ENCODE peak calls at places on chromosome X, in six cellular contexts. Z is mesenchymal stem cell, P is IMR-90, I is H1, O is trophoblast cell, U is H9. B is an unnamed sample.

GRCh38 chrX:153667931-153668396 is 5.6 kb downstream of the PNCK start:
- DNase-seq in Z (peak), P (peak), I (peak), U (peak), O (peak), B (no peak)

GRCh38 chrX:28649541-28649940 is 62.3 kb downstream of the IL1RAPL1 start:
- DNase-seq in P (peak), U (no peak), Z (no peak), O (no peak), I (no peak), B (no peak)

GRCh38 chrX:51332188-51332942 is at the start of gene NUDT10:
- DNase-seq in Z (peak), I (peak), O (peak), P (peak), U (peak), B (peak)

GRCh38 chrX:153970398-153971123 is 1.1 kb downstream of the HCFC1 start:
- DNase-seq in U (peak), Z (peak), P (peak), I (peak), O (peak), B (peak)

GRCh38 chrX:20231598-20231997 is 35.1 kb downstream of the RPS6KA3 start:
- DNase-seq in U (no peak), Z (no peak), P (no peak), I (no peak), O (no peak), B (no peak)

GRCh38 chrX:12315526-12315925 is 177.3 kb downstream of the FRMPD4 start:
- DNase-seq in U (no peak), P (no peak), I (no peak), Z (no peak), O (peak), B (no peak)

GRCh38 chrX:40272141-40272540 is 174.4 kb upstream of the BCOR start:
- DNase-seq in Z (no peak), O (peak), P (no peak), I (no peak), U (no peak), B (no peak)

GRCh38 chrX:87391742-87392141 is 125.9 kb upstream of the KLHL4 start:
- DNase-seq in Z (no peak), I (no peak), U (no peak), P (no peak), O (no peak), B (no peak)

GRCh38 chrX:23742174-23742692 is 843 bp downstream of the ACOT9 start:
- DNase-seq in U (peak), O (peak), Z (peak), P (peak), I (no peak), B (no peak)

GRCh38 chrX:155046811-155047528 is 20.3 kb downstream of the FUNDC2 start:
- DNase-seq in O (no peak), I (no peak), U (no peak), P (no peak), Z (no peak), B (no peak)

GRCh38 chrX:47583240-47583861 is 1.1 kb downstream of the TIMP1 start:
- DNase-seq in I (no peak), Z (no peak), P (no peak), U (no peak), O (no peak), B (no peak)

GRCh38 chrX:47584714-47585113 is 2.5 kb downstream of the TIMP1 start:
- DNase-seq in I (no peak), U (no peak), O (no peak), P (no peak), Z (no peak), B (no peak)

GRCh38 chrX:47585273-47585672 is 3.0 kb downstream of the TIMP1 start:
- DNase-seq in Z (no peak), O (no peak), I (no peak), U (peak), P (no peak), B (no peak)

GRCh38 chrX:47579537-47579936 is 2.7 kb upstream of the TIMP1 start:
- DNase-seq in I (no peak), P (peak), U (no peak), O (peak), Z (peak), B (no peak)

DNA sequence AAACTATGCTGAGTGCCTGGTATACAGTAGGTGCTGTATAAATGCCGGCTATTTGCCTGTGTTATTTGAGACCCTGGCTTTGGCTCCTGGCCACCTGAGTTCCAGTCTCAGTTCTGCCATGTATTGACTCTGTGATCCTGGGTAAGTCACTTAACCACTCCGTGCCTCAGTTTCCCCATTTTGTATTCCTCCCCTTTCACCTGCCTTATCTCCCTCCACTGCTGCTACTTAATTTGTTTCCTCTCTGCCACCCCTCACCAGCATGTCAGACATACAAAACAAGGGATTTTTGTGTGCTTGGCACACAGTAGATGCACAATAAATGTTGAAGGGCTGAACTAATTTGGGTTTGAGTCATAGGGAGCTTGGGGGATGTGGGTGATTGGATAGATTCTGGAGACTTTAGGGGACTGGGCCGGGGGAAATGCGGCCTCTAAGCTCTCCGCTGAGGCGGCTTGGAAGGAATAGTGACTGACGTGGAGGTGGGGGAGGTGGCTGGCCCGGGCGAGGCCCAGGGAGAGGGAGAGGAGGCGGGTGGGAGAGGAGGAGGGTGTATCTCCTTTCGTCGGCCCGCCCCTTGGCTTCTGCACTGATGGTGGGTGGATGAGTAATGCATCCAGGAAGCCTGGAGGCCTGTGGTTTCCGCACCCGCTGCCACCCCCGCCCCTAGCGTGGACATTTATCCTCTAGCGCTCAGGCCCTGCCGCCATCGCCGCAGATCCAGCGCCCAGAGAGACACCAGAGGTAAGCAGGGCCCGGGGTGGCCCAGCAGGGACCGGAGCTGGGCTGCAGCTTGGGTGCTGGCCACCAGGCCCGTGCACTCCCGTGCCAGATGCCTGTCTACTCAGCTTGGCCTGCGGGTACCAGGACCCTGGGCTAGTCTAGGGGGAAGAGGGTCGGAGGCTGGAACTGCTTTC is at the start of gene TIMP1:
- DNase-seq in U (peak), P (peak), O (peak), Z (peak), I (peak), B (peak)
- H4K8ac ChIP-seq in U (no peak), P (peak), O (peak), Z (peak), I (no peak), B (peak)

GRCh38 chrX:36897690-36898089 is 110.5 kb upstream of the FAM47C start:
- DNase-seq in P (no peak), O (no peak), Z (no peak), I (no peak), U (no peak), B (no peak)

DNA sequence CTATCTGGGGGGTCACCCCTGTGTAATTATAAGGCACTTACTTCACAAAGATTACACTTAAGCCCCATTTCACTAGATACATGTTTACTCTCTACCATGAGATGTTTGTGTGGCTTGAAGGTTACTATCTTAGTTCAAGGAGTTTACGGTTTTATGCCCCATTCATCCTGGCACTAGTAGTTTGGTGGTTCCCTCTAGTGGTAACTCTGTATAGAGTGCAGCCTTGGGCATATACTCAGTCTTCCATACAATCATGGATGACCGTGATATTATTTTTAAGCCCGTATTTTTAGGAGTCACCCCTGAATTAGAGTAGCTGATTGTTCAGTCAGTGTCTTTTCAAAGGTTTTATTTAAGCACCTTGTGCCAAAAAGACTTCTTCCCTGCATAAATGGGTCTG is 109.9 kb upstream of the FAM47C start:
- DNase-seq in P (peak), I (no peak), U (no peak), Z (peak), O (peak), B (no peak)
- H4K91ac ChIP-seq in P (no peak), I (no peak), U (no peak), Z (no peak), O (no peak), B (no peak)

GRCh38 chrX:119481218-119481875 is 13.1 kb downstream of the SLC25A5 start:
- DNase-seq in I (no peak), P (no peak), O (no peak), Z (no peak), U (no peak), B (no peak)

GRCh38 chrX:119486745-119487144 is 18.5 kb downstream of the SLC25A5 start:
- DNase-seq in U (no peak), P (no peak), Z (no peak), I (no peak), O (no peak), B (no peak)

GRCh38 chrX:119482041-119482440 is 13.8 kb downstream of the SLC25A5 start:
- DNase-seq in U (no peak), I (no peak), Z (no peak), P (no peak), O (no peak), B (no peak)

GRCh38 chrX:119479845-119480244 is 11.6 kb downstream of the SLC25A5 start:
- DNase-seq in O (no peak), P (no peak), U (no peak), Z (no peak), I (no peak), B (no peak)

GRCh38 chrX:119482497-119483480 is 14.5 kb downstream of the SLC25A5 start:
- DNase-seq in I (peak), U (peak), P (peak), Z (peak), O (peak), B (no peak)
- H4K8ac ChIP-seq in I (peak), U (no peak), P (peak), Z (peak), O (no peak), B (no peak)

DNA sequence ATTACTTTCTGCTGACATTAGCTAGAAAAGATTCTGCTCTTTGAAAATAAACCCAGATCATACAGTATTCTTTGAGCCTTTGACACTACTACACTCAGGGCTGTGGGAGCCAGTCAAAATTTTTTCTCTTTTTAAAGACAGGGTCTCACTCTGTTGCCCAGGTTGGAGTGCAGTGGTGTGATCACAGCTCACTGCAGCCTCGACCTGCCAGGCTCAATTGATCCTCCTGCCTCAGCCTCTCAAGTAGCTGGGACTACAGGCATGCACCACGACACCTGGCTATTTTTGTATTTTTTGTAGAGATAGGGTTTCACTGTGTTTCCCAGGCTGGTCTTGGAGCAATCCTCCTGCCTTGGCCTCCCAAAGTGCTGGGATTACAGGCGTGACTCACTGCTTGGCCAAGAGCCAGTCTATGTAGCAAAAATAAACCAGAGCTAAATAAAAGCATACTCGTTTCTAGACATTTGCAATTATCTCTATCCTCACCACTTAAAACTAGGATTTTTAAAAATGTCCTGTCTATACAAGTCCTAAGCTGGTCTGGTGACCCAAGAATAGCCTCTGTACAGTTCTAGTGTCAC is 43.2 kb downstream of the AKAP4 start:
- DNase-seq in Z (peak), P (no peak), I (no peak), U (no peak), O (no peak), B (no peak)
- H4K91ac ChIP-seq in Z (no peak), P (no peak), I (no peak), U (no peak), O (peak), B (no peak)

GRCh38 chrX:54044877-54045328 is 630 bp upstream of the PHF8 start:
- DNase-seq in I (no peak), U (no peak), P (no peak), Z (no peak), O (no peak), B (no peak)

GRCh38 chrX:54043084-54043483 is 1.2 kb downstream of the PHF8 start:
- DNase-seq in P (no peak), Z (peak), U (no peak), O (no peak), I (no peak), B (peak)

GRCh38 chrX:54043696-54044125 is 562 bp downstream of the PHF8 start:
- DNase-seq in U (peak), Z (peak), O (peak), I (peak), P (peak), B (no peak)

GRCh38 chrX:54044126-54044876 is at the start of gene PHF8:
- DNase-seq in U (peak), I (peak), Z (peak), O (peak), P (peak), B (peak)

GRCh38 chrX:54045563-54046228 is 1.4 kb upstream of the PHF8 start:
- DNase-seq in U (no peak), P (no peak), Z (peak), O (no peak), I (no peak), B (no peak)
- H4K8ac ChIP-seq in U (no peak), P (peak), Z (peak), O (no peak), I (no peak), B (no peak)

GRCh38 chrX:47561653-47562151 is 697 bp downstream of the ARAF start:
- DNase-seq in U (no peak), I (no peak), Z (no peak), P (no peak), O (no peak), B (no peak)

GRCh38 chrX:47560831-47561652 is at the start of gene ARAF:
- DNase-seq in U (peak), P (peak), O (peak), Z (peak), I (peak), B (peak)

GRCh38 chrX:47558436-47558835 is 2.6 kb upstream of the ARAF start:
- DNase-seq in Z (no peak), I (no peak), P (no peak), O (no peak), U (no peak), B (no peak)

GRCh38 chrX:47560179-47560830 is 700 bp upstream of the ARAF start:
- DNase-seq in U (no peak), P (peak), I (no peak), O (no peak), Z (peak), B (no peak)

DNA sequence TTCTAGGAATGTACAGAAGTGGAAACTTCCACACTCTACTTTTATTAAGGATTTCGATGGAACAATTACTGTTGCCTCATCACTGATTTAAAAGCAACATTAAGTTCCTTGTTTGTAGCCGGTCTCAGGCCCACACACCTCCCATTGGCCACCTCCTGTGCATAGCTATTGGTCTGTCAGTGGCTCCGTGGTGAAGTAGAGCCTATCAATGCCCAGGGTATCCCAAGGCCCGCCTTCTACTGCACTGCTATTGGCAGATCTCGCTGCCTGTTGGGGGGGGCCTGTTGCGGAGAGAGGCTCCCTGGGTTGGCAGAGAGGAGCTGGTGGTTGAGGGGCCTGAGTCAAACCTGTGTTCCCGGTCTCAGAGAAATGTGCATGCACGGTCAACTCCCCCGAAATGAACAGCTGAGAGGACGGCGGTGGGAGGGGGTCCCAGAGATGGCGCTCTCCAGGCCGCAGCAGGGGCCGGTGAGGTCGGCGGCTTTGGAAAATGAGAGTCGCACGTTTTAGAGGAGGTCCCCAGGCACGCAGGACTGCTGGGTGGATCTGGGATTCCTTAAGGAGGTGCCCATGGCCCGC is 4.9 kb upstream of the ARAF start:
- DNase-seq in I (peak), U (peak), O (peak), Z (peak), P (peak), B (peak)
- H4K91ac ChIP-seq in I (no peak), U (no peak), O (peak), Z (no peak), P (peak), B (no peak)

GRCh38 chrX:129754266-129755024 is 15.7 kb downstream of the XPNPEP2 start:
- DNase-seq in Z (no peak), U (peak), O (no peak), P (no peak), I (peak), B (peak)

GRCh38 chrX:129748265-129748664 is 9.5 kb downstream of the XPNPEP2 start:
- DNase-seq in I (no peak), U (no peak), O (peak), Z (no peak), P (peak), B (no peak)

GRCh38 chrX:129747533-129747932 is 8.8 kb downstream of the XPNPEP2 start:
- DNase-seq in U (no peak), P (no peak), I (no peak), O (no peak), Z (no peak), B (no peak)

GRCh38 chrX:129749069-129749468 is 10.3 kb downstream of the XPNPEP2 start:
- DNase-seq in P (no peak), I (no peak), U (no peak), O (no peak), Z (no peak), B (no peak)

GRCh38 chrX:129750971-129751370 is 12.2 kb downstream of the XPNPEP2 start:
- DNase-seq in O (no peak), Z (no peak), U (no peak), I (no peak), P (no peak), B (no peak)
- H4K8ac ChIP-seq in O (no peak), Z (no peak), U (no peak), I (no peak), P (no peak), B (no peak)

DNA sequence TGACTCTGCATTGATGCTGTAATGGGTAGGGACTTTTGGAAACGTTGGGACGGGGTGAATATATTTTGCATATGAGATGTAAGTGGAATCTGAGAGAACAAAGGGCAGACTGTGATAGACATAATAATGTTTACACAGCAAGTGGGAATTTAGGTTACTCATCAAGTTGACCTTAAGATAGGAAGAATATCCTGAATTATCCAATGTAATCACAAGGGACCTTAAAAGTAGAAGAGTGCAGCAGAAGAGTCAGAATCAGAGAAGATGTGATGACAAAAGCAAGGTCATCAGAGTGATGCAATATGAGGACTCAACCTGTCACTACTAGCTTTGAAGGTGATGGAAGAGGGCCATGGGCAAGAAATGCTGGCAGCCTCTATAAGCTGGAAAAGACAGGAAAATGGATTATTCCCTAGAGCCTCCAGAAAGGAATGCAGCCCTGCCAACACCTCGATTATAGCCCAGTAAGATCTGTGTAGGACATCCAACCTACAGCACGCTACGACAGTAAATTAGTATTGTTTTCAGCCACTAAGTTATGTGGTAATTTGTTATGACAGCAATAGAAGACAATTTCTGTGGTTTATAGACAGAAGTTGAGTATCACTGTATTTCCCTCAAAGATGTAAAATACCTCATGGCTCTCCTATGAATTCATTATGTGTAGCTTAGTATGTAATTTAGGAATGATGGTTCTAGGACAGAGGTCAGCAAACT is 26.4 kb downstream of the MORC4 start:
- DNase-seq in Z (no peak), O (no peak), P (peak), U (no peak), I (no peak), B (no peak)
- H4K91ac ChIP-seq in Z (no peak), O (no peak), P (no peak), U (no peak), I (no peak), B (no peak)

DNA sequence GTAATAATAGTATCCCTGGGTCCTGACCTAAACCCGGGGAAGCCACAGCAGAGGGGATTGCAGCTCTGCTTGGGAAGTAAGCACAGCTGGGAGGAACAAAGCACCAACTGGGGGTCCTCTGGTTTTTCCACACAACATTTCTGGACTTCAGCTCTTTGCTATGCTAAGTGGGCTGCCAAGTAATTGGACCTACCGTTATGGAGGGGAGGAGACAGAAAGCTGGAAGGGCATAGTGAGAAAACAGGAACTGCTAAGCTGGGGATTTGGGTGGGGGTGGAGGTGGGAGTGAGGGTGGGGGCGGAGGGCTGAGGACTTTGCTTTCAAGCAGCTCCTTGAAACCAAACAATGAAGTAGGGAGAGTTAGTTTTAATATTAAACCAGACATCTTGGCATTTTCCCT is 183.4 kb downstream of the ZIC3 start:
- DNase-seq in P (no peak), Z (no peak), O (no peak), U (no peak), I (no peak), B (no peak)
- H4K8ac ChIP-seq in P (no peak), Z (no peak), O (no peak), U (no peak), I (no peak), B (no peak)

GRCh38 chrX:25023908-25024307 is 8.1 kb upstream of the ARX start:
- DNase-seq in O (no peak), I (no peak), Z (no peak), U (no peak), P (no peak), B (no peak)
- H4K91ac ChIP-seq in O (no peak), I (no peak), Z (no peak), U (no peak), P (no peak), B (no peak)

B was measured in neuronal stem cell.